ENCODE peak calls at places on chromosomes 6 and 20, in seven cellular contexts. One of them, this sample, is unnamed.

GRCh38 chr6:165832471-165832836 is 169.4 kb upstream of the PDE10A start:
- DNase-seq in cardiac muscle cell: no peak
- DNase-seq in psoas muscle: no peak
- DNase-seq in RWPE2: no peak
- DNase-seq in dorsolateral prefrontal cortex: no peak
- DNase-seq in heart right ventricle: no peak
- DNase-seq in uterus: no peak
- DNase-seq in this sample: no peak

GRCh38 chr6:35381132-35381531 is 38.8 kb downstream of the PPARD start:
- DNase-seq in dorsolateral prefrontal cortex: no peak
- DNase-seq in RWPE2: no peak
- DNase-seq in psoas muscle: no peak
- DNase-seq in cardiac muscle cell: no peak
- DNase-seq in uterus: no peak
- DNase-seq in heart right ventricle: no peak
- DNase-seq in this sample: no peak

GRCh38 chr6:33634203-33634727 is 13.1 kb downstream of the ITPR3 start:
- DNase-seq in heart right ventricle: no peak
- DNase-seq in cardiac muscle cell: peak; percentile 55
- DNase-seq in RWPE2: no peak
- DNase-seq in psoas muscle: no peak
- DNase-seq in dorsolateral prefrontal cortex: no peak
- DNase-seq in uterus: no peak
- DNase-seq in this sample: no peak

GRCh38 chr6:107080036-107080435 is 35.3 kb downstream of the BEND3 start:
- DNase-seq in cardiac muscle cell: no peak
- DNase-seq in psoas muscle: no peak
- DNase-seq in dorsolateral prefrontal cortex: no peak
- DNase-seq in heart right ventricle: no peak
- DNase-seq in RWPE2: no peak
- DNase-seq in uterus: no peak
- DNase-seq in this sample: no peak

GRCh38 chr6:20911826-20912225 is 377.6 kb downstream of the CDKAL1 start:
- DNase-seq in cardiac muscle cell: no peak
- DNase-seq in RWPE2: no peak
- DNase-seq in heart right ventricle: no peak
- DNase-seq in dorsolateral prefrontal cortex: no peak
- DNase-seq in uterus: no peak
- DNase-seq in psoas muscle: no peak
- DNase-seq in this sample: no peak

GRCh38 chr20:25033250-25033940 is 24.5 kb downstream of the ACSS1 start:
- DNase-seq in cardiac muscle cell: no peak
- DNase-seq in dorsolateral prefrontal cortex: no peak
- DNase-seq in RWPE2: no peak
- DNase-seq in psoas muscle: no peak
- DNase-seq in heart right ventricle: no peak
- DNase-seq in uterus: no peak
- DNase-seq in this sample: no peak

GRCh38 chr6:26187981-26188635 is 100.9 kb downstream of the HFE start:
- DNase-seq in uterus: peak; percentile 43
- DNase-seq in RWPE2: no peak
- DNase-seq in cardiac muscle cell: peak; percentile 21
- DNase-seq in heart right ventricle: no peak
- DNase-seq in psoas muscle: peak; percentile 60
- DNase-seq in dorsolateral prefrontal cortex: no peak
- DNase-seq in this sample: no peak

GRCh38 chr6:29792123-29793035 is 35.2 kb upstream of the HLA-G start:
- DNase-seq in RWPE2: no peak
- DNase-seq in uterus: peak; percentile 34
- DNase-seq in heart right ventricle: peak; percentile 70
- DNase-seq in dorsolateral prefrontal cortex: peak; percentile 57
- DNase-seq in psoas muscle: peak; percentile 78
- DNase-seq in cardiac muscle cell: peak; percentile 16
- DNase-seq in this sample: no peak

GRCh38 chr20:34701405-34702085 is 2.6 kb upstream of the TP53INP2 start:
- DNase-seq in dorsolateral prefrontal cortex: no peak
- DNase-seq in cardiac muscle cell: no peak
- DNase-seq in heart right ventricle: no peak
- DNase-seq in psoas muscle: no peak
- DNase-seq in RWPE2: no peak
- DNase-seq in uterus: no peak
- DNase-seq in this sample: no peak

GRCh38 chr6:31438222-31438621 is 34.8 kb downstream of the MICA start:
- DNase-seq in cardiac muscle cell: no peak
- DNase-seq in uterus: no peak
- DNase-seq in psoas muscle: no peak
- DNase-seq in dorsolateral prefrontal cortex: no peak
- DNase-seq in RWPE2: no peak
- DNase-seq in heart right ventricle: no peak
- DNase-seq in this sample: no peak

GRCh38 chr6:82691997-82692396 is 328.4 kb downstream of the TPBG start:
- DNase-seq in dorsolateral prefrontal cortex: no peak
- DNase-seq in cardiac muscle cell: no peak
- DNase-seq in heart right ventricle: no peak
- DNase-seq in RWPE2: no peak
- DNase-seq in uterus: no peak
- DNase-seq in psoas muscle: no peak
- DNase-seq in this sample: no peak

GRCh38 chr6:12584631-12585405 is 131.7 kb upstream of the PHACTR1 start:
- DNase-seq in dorsolateral prefrontal cortex: no peak
- DNase-seq in heart right ventricle: peak; percentile 32
- DNase-seq in uterus: no peak
- DNase-seq in psoas muscle: no peak
- DNase-seq in RWPE2: no peak
- DNase-seq in cardiac muscle cell: no peak
- DNase-seq in this sample: no peak

GRCh38 chr6:34982424-34982852 is 93.4 kb downstream of the ANKS1A start:
- DNase-seq in RWPE2: no peak
- DNase-seq in psoas muscle: no peak
- DNase-seq in cardiac muscle cell: no peak
- DNase-seq in dorsolateral prefrontal cortex: peak; percentile 67
- DNase-seq in heart right ventricle: no peak
- DNase-seq in uterus: no peak
- DNase-seq in this sample: no peak

GRCh38 chr20:23244207-23244915 is 106.2 kb upstream of the NXT1 start:
- DNase-seq in cardiac muscle cell: no peak
- DNase-seq in uterus: no peak
- DNase-seq in RWPE2: no peak
- DNase-seq in psoas muscle: peak; percentile 69
- DNase-seq in heart right ventricle: no peak
- DNase-seq in dorsolateral prefrontal cortex: no peak
- DNase-seq in this sample: no peak

GRCh38 chr6:122789078-122789861 is at the start of gene SMPDL3A:
- DNase-seq in RWPE2: peak; percentile 62
- DNase-seq in psoas muscle: peak; percentile 91
- DNase-seq in heart right ventricle: peak; percentile 55
- DNase-seq in cardiac muscle cell: peak; percentile 82
- DNase-seq in uterus: peak; percentile 78
- DNase-seq in dorsolateral prefrontal cortex: peak; percentile 76
- DNase-seq in this sample: peak; percentile 92

GRCh38 chr6:127914240-127914639 is 13.4 kb upstream of the THEMIS start:
- DNase-seq in psoas muscle: no peak
- DNase-seq in dorsolateral prefrontal cortex: no peak
- DNase-seq in uterus: no peak
- DNase-seq in heart right ventricle: no peak
- DNase-seq in RWPE2: no peak
- DNase-seq in cardiac muscle cell: no peak
- DNase-seq in this sample: no peak

GRCh38 chr20:36768768-36769430 is 4.7 kb downstream of the DSN1 start:
- DNase-seq in uterus: no peak
- DNase-seq in heart right ventricle: no peak
- DNase-seq in dorsolateral prefrontal cortex: no peak
- DNase-seq in psoas muscle: no peak
- DNase-seq in cardiac muscle cell: no peak
- DNase-seq in RWPE2: no peak
- DNase-seq in this sample: no peak

GRCh38 chr6:150676339-150676738 is 76.7 kb downstream of the PLEKHG1 start:
- DNase-seq in dorsolateral prefrontal cortex: no peak
- DNase-seq in RWPE2: no peak
- DNase-seq in cardiac muscle cell: no peak
- DNase-seq in uterus: no peak
- DNase-seq in psoas muscle: no peak
- DNase-seq in heart right ventricle: no peak
- DNase-seq in this sample: no peak

GRCh38 chr6:150668882-150669476 is 69.3 kb downstream of the PLEKHG1 start:
- DNase-seq in heart right ventricle: no peak
- DNase-seq in cardiac muscle cell: no peak
- DNase-seq in uterus: no peak
- DNase-seq in RWPE2: no peak
- DNase-seq in psoas muscle: no peak
- DNase-seq in dorsolateral prefrontal cortex: no peak
- DNase-seq in this sample: no peak

GRCh38 chr6:150672792-150673191 is 73.1 kb downstream of the PLEKHG1 start:
- DNase-seq in cardiac muscle cell: no peak
- DNase-seq in dorsolateral prefrontal cortex: no peak
- DNase-seq in RWPE2: no peak
- DNase-seq in uterus: no peak
- DNase-seq in heart right ventricle: no peak
- DNase-seq in psoas muscle: no peak
- DNase-seq in this sample: no peak

GRCh38 chr6:150670311-150670710 is 70.6 kb downstream of the PLEKHG1 start:
- DNase-seq in RWPE2: no peak
- DNase-seq in cardiac muscle cell: no peak
- DNase-seq in heart right ventricle: no peak
- DNase-seq in psoas muscle: no peak
- DNase-seq in uterus: no peak
- DNase-seq in dorsolateral prefrontal cortex: no peak
- DNase-seq in this sample: no peak

DNA sequence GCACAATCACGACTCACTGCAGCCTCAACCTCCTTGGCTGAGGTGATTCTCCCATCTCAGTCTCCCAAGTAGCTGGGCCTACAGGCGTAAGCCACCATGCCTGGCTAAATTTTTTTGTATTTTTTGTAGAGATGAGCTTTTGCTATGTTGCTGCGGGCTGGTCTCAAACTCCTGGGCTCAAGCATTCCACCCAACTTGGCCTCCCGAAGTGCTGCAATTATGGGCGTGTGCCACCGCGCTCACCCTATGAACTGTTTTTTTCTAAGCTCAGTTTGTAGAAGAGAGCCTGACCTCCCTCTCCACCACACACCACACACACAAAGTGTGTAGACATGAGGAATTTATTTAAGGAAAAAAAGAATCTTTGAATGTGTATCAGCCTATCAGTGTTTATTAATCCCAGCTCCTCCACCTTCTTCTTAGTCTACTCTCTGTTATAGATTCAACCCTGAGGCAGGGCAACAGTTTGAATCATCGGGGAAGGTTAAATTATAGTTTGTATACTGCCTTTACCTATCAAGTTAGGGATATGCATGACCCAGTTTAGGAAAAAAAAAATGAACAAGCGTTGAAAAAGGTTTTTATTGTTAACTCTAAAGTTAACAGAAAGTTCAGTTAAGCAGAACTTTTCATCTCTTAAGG is 74.2 kb downstream of the PLEKHG1 start:
- DNase-seq in uterus: no peak
- DNase-seq in RWPE2: no peak
- DNase-seq in psoas muscle: no peak
- DNase-seq in heart right ventricle: no peak
- DNase-seq in cardiac muscle cell: no peak
- DNase-seq in dorsolateral prefrontal cortex: no peak
- DNase-seq in this sample: no peak
- H3K27me3 ChIP-seq in uterus: no peaks in the 10 kb centered on the region
- H3K27me3 ChIP-seq in RWPE2: no peaks in the 10 kb centered on the region
- H3K27me3 ChIP-seq in psoas muscle: no peaks in the 10 kb centered on the region
- H3K27me3 ChIP-seq in heart right ventricle: no peaks in the 10 kb centered on the region
- H3K27me3 ChIP-seq in cardiac muscle cell: no peaks in the 10 kb centered on the region
- H3K27me3 ChIP-seq in dorsolateral prefrontal cortex: no peaks in the 10 kb centered on the region
- H3K27me3 ChIP-seq in this sample: no peaks in the 10 kb centered on the region

GRCh38 chr6:169229611-169230321 is 23.9 kb downstream of the THBS2 start:
- DNase-seq in dorsolateral prefrontal cortex: no peak
- DNase-seq in heart right ventricle: no peak
- DNase-seq in uterus: peak; percentile 32
- DNase-seq in RWPE2: no peak
- DNase-seq in cardiac muscle cell: no peak
- DNase-seq in psoas muscle: no peak
- DNase-seq in this sample: no peak

GRCh38 chr6:169232507-169232931 is 21.1 kb downstream of the THBS2 start:
- DNase-seq in cardiac muscle cell: no peak
- DNase-seq in RWPE2: no peak
- DNase-seq in psoas muscle: no peak
- DNase-seq in heart right ventricle: no peak
- DNase-seq in uterus: no peak
- DNase-seq in dorsolateral prefrontal cortex: no peak
- DNase-seq in this sample: no peak

GRCh38 chr6:169230923-169231789 is 22.5 kb downstream of the THBS2 start:
- DNase-seq in psoas muscle: no peak
- DNase-seq in cardiac muscle cell: no peak
- DNase-seq in uterus: peak; percentile 17
- DNase-seq in dorsolateral prefrontal cortex: no peak
- DNase-seq in RWPE2: no peak
- DNase-seq in heart right ventricle: no peak
- DNase-seq in this sample: no peak

GRCh38 chr6:169231790-169232506 is 21.7 kb downstream of the THBS2 start:
- DNase-seq in RWPE2: no peak
- DNase-seq in heart right ventricle: no peak
- DNase-seq in dorsolateral prefrontal cortex: no peak
- DNase-seq in cardiac muscle cell: no peak
- DNase-seq in psoas muscle: no peak
- DNase-seq in uterus: peak; percentile 19
- DNase-seq in this sample: no peak

GRCh38 chr6:169230322-169230665 is 23.4 kb downstream of the THBS2 start:
- DNase-seq in cardiac muscle cell: no peak
- DNase-seq in heart right ventricle: no peak
- DNase-seq in dorsolateral prefrontal cortex: no peak
- DNase-seq in uterus: peak; percentile 13
- DNase-seq in psoas muscle: no peak
- DNase-seq in RWPE2: no peak
- DNase-seq in this sample: no peak
- H3K27ac ChIP-seq in cardiac muscle cell: no peak overlapping the region
- H3K27ac ChIP-seq in heart right ventricle: no peak overlapping the region
- H3K27ac ChIP-seq in dorsolateral prefrontal cortex: no peak overlapping the region
- H3K27ac ChIP-seq in uterus: peak overlapping the region; percentile 46
- H3K27ac ChIP-seq in psoas muscle: no peak overlapping the region
- H3K27ac ChIP-seq in RWPE2: no peak overlapping the region
- H3K27ac ChIP-seq in this sample: no peak overlapping the region

GRCh38 chr6:119351005-119351394 is 1.4 kb upstream of the MAN1A1 start:
- DNase-seq in RWPE2: no peak
- DNase-seq in cardiac muscle cell: no peak
- DNase-seq in dorsolateral prefrontal cortex: no peak
- DNase-seq in uterus: no peak
- DNase-seq in heart right ventricle: no peak
- DNase-seq in psoas muscle: no peak
- DNase-seq in this sample: no peak
- TF ChIP-seq CTCF in RWPE2: peak; percentile 84
- TF ChIP-seq CTCF in cardiac muscle cell: peak; percentile 53
- TF ChIP-seq CTCF in dorsolateral prefrontal cortex: peak; percentile 47
- TF ChIP-seq CTCF in uterus: peak; percentile 41
- TF ChIP-seq CTCF in heart right ventricle: peak; percentile 50
- TF ChIP-seq CTCF in psoas muscle: peak; percentile 18
- TF ChIP-seq CTCF in this sample: peak; percentile 66

DNA sequence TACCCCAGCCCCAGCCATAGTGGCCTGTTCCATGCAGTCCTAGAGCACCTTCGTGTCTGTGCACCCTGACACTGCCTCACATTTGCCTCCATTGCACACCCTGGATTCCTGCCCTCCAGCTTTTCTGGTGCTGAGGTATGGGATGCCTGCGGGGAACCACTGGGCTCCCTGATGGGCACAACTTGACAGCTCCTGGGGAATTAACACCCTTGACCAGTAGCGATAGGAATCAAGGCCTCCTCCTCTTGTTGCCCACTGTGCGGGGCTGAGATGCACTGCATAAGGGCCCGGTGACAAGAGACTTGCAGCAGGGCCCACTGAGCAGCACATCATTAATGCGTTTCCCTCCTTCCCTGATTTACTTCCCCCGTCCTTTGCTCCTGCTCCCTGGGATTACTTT is 235.6 kb upstream of the MOCS1 start:
- DNase-seq in dorsolateral prefrontal cortex: no peak
- DNase-seq in cardiac muscle cell: no peak
- DNase-seq in psoas muscle: no peak
- DNase-seq in heart right ventricle: no peak
- DNase-seq in uterus: no peak
- DNase-seq in RWPE2: no peak
- DNase-seq in this sample: no peak
- H3K27me3 ChIP-seq in dorsolateral prefrontal cortex: peaks cover 2% of the 10 kb centered on the region
- H3K27me3 ChIP-seq in cardiac muscle cell: no peaks in the 10 kb centered on the region
- H3K27me3 ChIP-seq in psoas muscle: no peaks in the 10 kb centered on the region
- H3K27me3 ChIP-seq in heart right ventricle: peaks cover 38% of the 10 kb centered on the region
- H3K27me3 ChIP-seq in uterus: no peaks in the 10 kb centered on the region
- H3K27me3 ChIP-seq in RWPE2: no peaks in the 10 kb centered on the region
- H3K27me3 ChIP-seq in this sample: no peaks in the 10 kb centered on the region

This sample was measured in AG04450.